ENCODE peak calls at places on chromosomes 7 and 10, in four cellular contexts. U, P, X and B are unnamed samples.

GRCh38 chr7:113100091-113100723 is 13.6 kb upstream of the GPR85 start:
- DNase-seq in U (no peak), P (peak), X (peak), B (no peak)

GRCh38 chr7:18087031-18087686 is 59.5 kb upstream of the PRPS1L1 start:
- DNase-seq in U (no peak), P (peak), X (peak), B (no peak)

GRCh38 chr7:132580717-132581285 is 4.5 kb upstream of the PLXNA4 start:
- DNase-seq in U (peak), P (peak), X (peak), B (peak)

GRCh38 chr10:89837173-89838001 is 136.0 kb downstream of the KIF20B start:
- DNase-seq in U (no peak), P (peak), X (peak), B (no peak)

GRCh38 chr10:100516847-100517246 is 2.8 kb downstream of the SEC31B start:
- DNase-seq in U (no peak), P (no peak), X (no peak), B (no peak)

GRCh38 chr10:29784175-29784773 is 149.5 kb upstream of the SVIL start:
- DNase-seq in U (peak), P (peak), X (peak), B (no peak)

GRCh38 chr10:31404640-31405039 is 85.6 kb downstream of the ZEB1 start:
- DNase-seq in U (no peak), P (peak), X (no peak), B (no peak)

GRCh38 chr7:21887353-21887752 is 58.3 kb downstream of the CDCA7L start:
- DNase-seq in U (no peak), P (no peak), X (no peak), B (no peak)

GRCh38 chr7:138258194-138258554 is 181.9 kb downstream of the AKR1D1 start:
- DNase-seq in U (no peak), P (peak), X (peak), B (no peak)

GRCh38 chr7:12162420-12163113 is 48.5 kb upstream of the TMEM106B start:
- DNase-seq in U (no peak), P (peak), X (peak), B (no peak)

GRCh38 chr7:17786314-17786852 is 153.9 kb downstream of the SNX13 start:
- DNase-seq in U (no peak), P (no peak), X (no peak), B (no peak)

GRCh38 chr7:154204046-154204445 is 151.8 kb downstream of the DPP6 start:
- DNase-seq in U (no peak), P (no peak), X (no peak), B (no peak)

GRCh38 chr7:100035865-100036264 is 13.7 kb upstream of the ZSCAN21 start:
- DNase-seq in U (no peak), P (no peak), X (no peak), B (no peak)

GRCh38 chr7:27802977-27803376 is 63.0 kb downstream of the TAX1BP1 start:
- DNase-seq in U (no peak), P (no peak), X (no peak), B (no peak)

GRCh38 chr7:155763721-155764431 is 48.4 kb downstream of the SHH start:
- DNase-seq in U (no peak), P (peak), X (no peak), B (no peak)

GRCh38 chr10:87558333-87558732 is 53.6 kb downstream of the MINPP1 start:
- DNase-seq in U (no peak), P (no peak), X (no peak), B (no peak)

GRCh38 chr7:112995091-112995824 is 91.4 kb downstream of the GPR85 start:
- DNase-seq in U (no peak), P (peak), X (no peak), B (no peak)

GRCh38 chr7:22565315-22565811 is 65.4 kb upstream of the STEAP1B start:
- DNase-seq in U (no peak), P (peak), X (no peak), B (no peak)

GRCh38 chr7:99340659-99341058 is 15.0 kb downstream of the ARPC1A start:
- DNase-seq in U (no peak), P (peak), X (no peak), B (no peak)

GRCh38 chr7:116394106-116394505 is 105.4 kb upstream of the CAV2 start:
- DNase-seq in U (no peak), P (no peak), X (no peak), B (no peak)

GRCh38 chr7:116398672-116399071 is 100.9 kb upstream of the CAV2 start:
- DNase-seq in U (no peak), P (no peak), X (no peak), B (no peak)

GRCh38 chr7:116393654-116394053 is 105.9 kb upstream of the CAV2 start:
- DNase-seq in U (no peak), P (no peak), X (no peak), B (no peak)

GRCh38 chr7:116392806-116393205 is 106.7 kb upstream of the CAV2 start:
- DNase-seq in U (no peak), P (no peak), X (no peak), B (no peak)

DNA sequence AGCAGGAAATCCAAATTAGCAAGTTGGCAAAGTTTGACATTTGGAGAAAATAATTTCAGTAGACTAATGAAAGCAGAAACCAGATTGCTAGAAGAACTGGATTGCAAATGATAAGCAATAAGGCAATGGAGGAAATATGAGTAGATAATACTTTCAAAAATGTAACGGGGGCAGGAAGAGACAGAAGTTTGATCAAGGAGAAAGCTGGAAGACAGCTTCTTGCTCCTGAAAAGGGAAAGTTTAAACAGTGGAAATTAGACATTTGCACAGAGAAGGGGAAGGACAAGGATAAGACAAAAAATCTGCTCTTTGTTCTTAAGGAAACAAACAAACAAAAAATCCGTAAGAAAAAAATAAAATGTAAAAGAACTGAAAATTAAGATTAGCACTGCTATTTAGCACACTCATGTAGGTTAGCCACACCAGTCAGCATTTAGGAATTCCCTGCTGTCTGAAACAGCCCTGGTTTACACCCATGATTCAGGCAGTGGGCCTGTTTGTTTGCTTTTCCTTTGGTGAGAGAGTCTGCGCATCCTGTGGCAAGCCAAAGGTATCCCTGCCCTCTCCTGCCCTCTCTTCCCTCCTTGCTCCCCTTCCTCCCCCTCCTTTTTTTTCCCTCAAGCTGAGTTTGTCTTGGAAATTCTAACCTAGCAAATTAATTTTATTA is 104.3 kb upstream of the CAV2 start:
- DNase-seq in U (no peak), P (peak), X (no peak), B (no peak)
- H3K27ac ChIP-seq in U (peak), P (peak), X (no peak), B (no peak)

GRCh38 chr7:43764039-43764789 is 5.7 kb downstream of the BLVRA start:
- DNase-seq in U (peak), P (peak), X (no peak), B (no peak)
- H3K27ac ChIP-seq in U (peak), P (no peak), X (no peak), B (no peak)

GRCh38 chr7:40350100-40350499 is 215.3 kb downstream of the SUGCT start:
- DNase-seq in U (no peak), P (no peak), X (no peak), B (no peak)

GRCh38 chr7:40341836-40342235 is 207.0 kb downstream of the SUGCT start:
- DNase-seq in U (no peak), P (no peak), X (no peak), B (no peak)

GRCh38 chr7:40348126-40348728 is 213.4 kb downstream of the SUGCT start:
- DNase-seq in U (no peak), P (peak), X (no peak), B (no peak)

GRCh38 chr7:40346554-40346953 is 211.7 kb downstream of the SUGCT start:
- DNase-seq in U (no peak), P (no peak), X (no peak), B (no peak)
- H3K27ac ChIP-seq in U (no peak), P (no peak), X (no peak), B (no peak)

GRCh38 chr10:62199584-62199983 is 69.1 kb downstream of the RTKN2 start:
- DNase-seq in U (no peak), P (no peak), X (no peak), B (no peak)

GRCh38 chr10:62194924-62195674 is 73.5 kb downstream of the RTKN2 start:
- DNase-seq in U (no peak), P (no peak), X (no peak), B (no peak)

GRCh38 chr10:62193479-62193878 is 75.2 kb downstream of the RTKN2 start:
- DNase-seq in U (no peak), P (no peak), X (no peak), B (no peak)

GRCh38 chr10:62196528-62196927 is 72.1 kb downstream of the RTKN2 start:
- DNase-seq in U (no peak), P (no peak), X (no peak), B (no peak)

DNA sequence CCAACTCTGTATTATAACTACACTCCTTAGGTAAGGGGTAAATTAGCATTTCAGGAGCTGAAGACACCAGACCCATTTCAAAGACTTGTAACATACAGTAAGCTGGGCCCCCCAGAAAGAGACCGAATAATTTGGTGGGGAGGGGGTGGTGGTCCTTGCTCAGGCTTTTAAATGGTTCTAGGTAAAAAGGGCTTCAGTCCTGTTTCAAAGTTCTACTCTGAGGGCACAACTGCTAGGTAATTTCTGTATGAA is 73.0 kb downstream of the RTKN2 start:
- DNase-seq in U (no peak), P (no peak), X (no peak), B (no peak)
- H3K27ac ChIP-seq in U (no peak), P (no peak), X (no peak), B (no peak)

GRCh38 chr10:61825617-61826016 is 75.9 kb upstream of the ARID5B start:
- DNase-seq in U (no peak), P (no peak), X (no peak), B (no peak)

GRCh38 chr10:61822096-61822495 is 79.4 kb upstream of the ARID5B start:
- DNase-seq in U (no peak), P (no peak), X (no peak), B (no peak)

GRCh38 chr10:61822781-61823230 is 78.7 kb upstream of the ARID5B start:
- DNase-seq in U (no peak), P (peak), X (no peak), B (no peak)

GRCh38 chr10:61828034-61828433 is 73.5 kb upstream of the ARID5B start:
- DNase-seq in U (no peak), P (no peak), X (no peak), B (no peak)

DNA sequence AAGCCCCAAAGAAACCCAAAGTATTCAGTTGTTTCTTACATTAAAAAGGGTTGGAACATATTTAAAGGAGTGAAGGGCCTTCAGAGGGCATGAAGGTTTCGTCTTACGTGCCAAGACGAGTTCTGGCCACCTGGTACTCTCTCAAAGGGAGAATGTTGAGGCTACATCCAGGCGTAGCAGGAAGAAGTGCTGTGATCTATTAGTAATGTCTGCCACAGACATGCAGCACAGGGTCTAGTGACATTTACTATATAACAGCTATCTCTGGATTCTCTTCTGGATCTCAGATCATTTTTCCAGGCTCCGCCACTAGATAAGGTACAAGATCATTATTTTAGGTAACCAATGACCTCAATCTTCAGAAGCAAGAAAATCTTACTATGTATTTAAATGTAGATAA is 76.5 kb upstream of the ARID5B start:
- DNase-seq in U (no peak), P (no peak), X (no peak), B (no peak)
- H3K27ac ChIP-seq in U (no peak), P (no peak), X (no peak), B (no peak)

GRCh38 chr10:119477444-119477843 is 65.1 kb downstream of the RGS10 start:
- DNase-seq in U (no peak), P (no peak), X (no peak), B (no peak)
- H3K27ac ChIP-seq in U (no peak), P (no peak), X (no peak), B (no peak)